ENCODE peak calls at places on chromosomes 2 and 18, in four cellular contexts. One of them, this sample, is unnamed.

GRCh38 chr2:46257476-46257875 is 39.7 kb upstream of the EPAS1 start:
- DNase-seq in HL-60: no peak
- DNase-seq in GM23338: no peak
- DNase-seq in transverse colon: no peak
- DNase-seq in this sample: no peak

GRCh38 chr18:77081387-77081773 is 51.2 kb downstream of the MBP start:
- DNase-seq in HL-60: peak
- DNase-seq in GM23338: no peak
- DNase-seq in transverse colon: no peak
- DNase-seq in this sample: no peak

GRCh38 chr2:1223791-1224190 is 189.5 kb upstream of the TPO start:
- DNase-seq in HL-60: no peak
- DNase-seq in GM23338: no peak
- DNase-seq in transverse colon: no peak
- DNase-seq in this sample: no peak

GRCh38 chr2:203808041-203808750 is 59.4 kb upstream of the CTLA4 start:
- DNase-seq in HL-60: no peak
- DNase-seq in GM23338: peak
- DNase-seq in transverse colon: no peak
- DNase-seq in this sample: no peak

GRCh38 chr2:150620860-150621259 is 133.4 kb upstream of the RND3 start:
- DNase-seq in HL-60: no peak
- DNase-seq in GM23338: no peak
- DNase-seq in transverse colon: no peak
- DNase-seq in this sample: no peak

GRCh38 chr2:100242891-100243670 is 79.2 kb downstream of the LONRF2 start:
- DNase-seq in HL-60: peak
- DNase-seq in GM23338: peak
- DNase-seq in transverse colon: peak
- DNase-seq in this sample: peak

GRCh38 chr2:46914578-46915230 is 902 bp downstream of the MCFD2 start:
- DNase-seq in HL-60: no peak
- DNase-seq in GM23338: no peak
- DNase-seq in transverse colon: no peak
- DNase-seq in this sample: no peak

GRCh38 chr2:30456106-30456505 is 9.1 kb downstream of the LCLAT1 start:
- DNase-seq in HL-60: no peak
- DNase-seq in GM23338: peak
- DNase-seq in transverse colon: no peak
- DNase-seq in this sample: no peak

GRCh38 chr18:11733031-11733430 is 44.0 kb downstream of the GNAL start:
- DNase-seq in HL-60: peak
- DNase-seq in GM23338: peak
- DNase-seq in transverse colon: peak
- DNase-seq in this sample: peak

DNA sequence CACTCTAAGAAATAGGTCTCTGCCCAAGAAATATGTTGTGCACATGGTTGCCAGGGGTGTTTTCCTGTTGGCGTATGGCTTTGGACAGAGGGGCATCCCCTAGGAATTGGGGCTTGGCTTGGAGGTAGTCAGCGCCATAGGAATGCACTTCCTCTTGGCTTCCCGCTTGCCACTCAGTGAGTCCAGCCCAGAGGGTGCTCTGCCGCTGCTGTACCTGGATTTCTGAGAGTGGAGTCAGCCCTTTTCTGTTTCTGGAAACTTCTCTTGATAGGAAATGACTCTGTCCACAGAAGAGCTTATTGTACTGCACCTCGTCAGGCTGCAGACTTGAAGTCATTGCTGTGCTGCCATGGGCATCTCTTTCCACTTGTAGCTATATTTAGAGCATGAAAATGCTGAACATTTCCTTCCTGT is 116.7 kb upstream of the MGAT5 start:
- DNase-seq in HL-60: peak
- DNase-seq in GM23338: no peak
- DNase-seq in transverse colon: no peak
- DNase-seq in this sample: no peak
- TF ChIP-seq POLR2AphosphoS5 in HL-60: no peak
- TF ChIP-seq POLR2AphosphoS5 in GM23338: no peak
- TF ChIP-seq POLR2AphosphoS5 in transverse colon: peak
- TF ChIP-seq POLR2AphosphoS5 in this sample: no peak

DNA sequence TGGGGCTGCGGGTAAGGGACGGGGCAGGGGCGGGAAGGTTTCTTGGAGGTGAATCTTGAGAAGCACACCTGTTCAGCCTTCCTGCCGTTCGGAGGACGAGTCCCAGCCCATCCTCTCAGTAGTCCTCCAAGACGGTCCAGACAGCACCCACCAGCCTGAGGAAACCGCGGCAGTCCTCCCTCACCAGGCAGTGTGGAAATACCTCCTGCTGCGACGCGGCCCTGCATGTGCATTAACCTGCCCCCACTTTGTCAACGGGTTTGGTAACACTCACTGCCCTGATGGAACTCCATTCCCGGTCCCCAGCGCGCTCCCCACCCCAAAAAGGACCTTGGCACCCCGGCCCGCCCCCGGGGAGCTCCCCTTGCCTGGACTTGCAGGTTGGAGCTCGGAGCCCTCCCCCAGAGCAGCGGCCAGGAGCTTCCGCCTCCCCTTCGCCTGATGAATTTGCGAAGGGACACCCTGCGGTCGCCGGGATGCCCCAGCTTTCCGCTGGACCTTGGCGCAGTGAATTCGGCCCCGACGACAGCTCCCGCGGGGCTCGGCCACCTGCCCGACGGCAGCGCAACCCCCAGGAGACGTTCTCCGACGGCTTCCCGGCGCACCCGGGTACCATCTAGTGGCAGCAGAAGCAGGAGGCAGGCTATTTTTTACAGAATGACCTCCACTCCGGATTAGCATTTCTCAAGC is 31.5 kb downstream of the ACVR1C start:
- DNase-seq in HL-60: peak
- DNase-seq in GM23338: peak
- DNase-seq in transverse colon: no peak
- DNase-seq in this sample: peak
- H3K4me3 ChIP-seq in HL-60: no peak
- H3K4me3 ChIP-seq in GM23338: peak
- H3K4me3 ChIP-seq in transverse colon: no peak
- H3K4me3 ChIP-seq in this sample: no peak

GRCh38 chr2:200349868-200350267 is 43.4 kb downstream of the SPATS2L start:
- DNase-seq in HL-60: no peak
- DNase-seq in GM23338: no peak
- DNase-seq in transverse colon: no peak
- DNase-seq in this sample: no peak

GRCh38 chr2:200351815-200352214 is 45.3 kb downstream of the SPATS2L start:
- DNase-seq in HL-60: no peak
- DNase-seq in GM23338: no peak
- DNase-seq in transverse colon: no peak
- DNase-seq in this sample: no peak

GRCh38 chr2:200347301-200347700 is 40.8 kb downstream of the SPATS2L start:
- DNase-seq in HL-60: no peak
- DNase-seq in GM23338: no peak
- DNase-seq in transverse colon: no peak
- DNase-seq in this sample: no peak

GRCh38 chr2:200350796-200351195 is 44.3 kb downstream of the SPATS2L start:
- DNase-seq in HL-60: no peak
- DNase-seq in GM23338: no peak
- DNase-seq in transverse colon: no peak
- DNase-seq in this sample: no peak

DNA sequence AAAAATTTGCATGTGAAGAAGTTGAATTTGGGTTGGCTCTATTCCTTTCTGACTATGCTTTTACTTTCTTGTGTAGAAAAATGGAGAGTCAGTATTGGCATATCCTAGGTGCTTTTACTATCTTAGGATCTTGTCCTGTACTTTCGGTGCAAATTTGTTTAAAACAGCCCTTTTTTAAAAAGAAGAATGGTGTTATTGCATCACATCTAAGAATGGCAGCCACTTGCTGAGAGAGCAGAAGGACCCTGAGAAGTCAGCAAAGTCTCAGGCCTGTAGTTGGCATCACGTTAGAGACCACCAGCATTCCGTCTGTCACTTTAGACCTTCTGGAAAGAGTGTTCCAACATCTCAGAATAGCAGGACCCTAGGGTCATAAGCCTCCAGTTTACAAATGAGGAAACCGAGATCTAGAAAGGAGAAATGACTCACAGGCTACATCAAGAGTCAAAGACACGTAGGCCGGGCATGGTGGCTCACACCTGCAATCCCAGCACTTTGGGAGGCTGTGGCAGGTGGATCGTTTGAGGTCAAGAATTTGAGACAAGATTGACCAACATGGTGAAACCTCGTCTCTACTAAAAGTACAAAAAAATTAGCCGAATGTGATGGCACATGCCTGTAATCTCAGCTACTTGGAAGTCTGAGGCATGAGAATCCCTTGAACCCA is 42.5 kb downstream of the SPATS2L start:
- DNase-seq in HL-60: no peak
- DNase-seq in GM23338: no peak
- DNase-seq in transverse colon: no peak
- DNase-seq in this sample: no peak
- H3K27ac ChIP-seq in HL-60: no peak
- H3K27ac ChIP-seq in GM23338: peak
- H3K27ac ChIP-seq in transverse colon: no peak
- H3K27ac ChIP-seq in this sample: no peak

DNA sequence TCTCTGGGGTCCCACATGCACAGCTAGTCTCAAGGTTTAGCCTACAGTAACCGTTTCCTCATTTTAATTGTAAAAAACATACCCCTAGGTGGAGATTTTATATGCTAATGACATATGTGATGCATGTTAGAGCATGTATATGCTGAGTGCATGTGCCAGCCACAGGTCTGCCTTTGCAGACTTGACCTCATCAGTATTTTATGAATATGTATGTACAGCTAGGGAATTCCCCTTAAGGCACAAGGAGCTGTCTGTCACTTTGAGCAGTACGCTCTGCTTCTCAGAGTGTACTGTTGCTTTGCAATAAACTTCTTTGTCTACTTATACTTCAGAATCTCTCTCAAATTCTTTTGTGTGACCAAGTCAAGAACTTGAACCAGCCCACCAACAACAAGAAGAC is 131.2 kb upstream of the ERBB4 start:
- DNase-seq in HL-60: no peak
- DNase-seq in GM23338: no peak
- DNase-seq in transverse colon: no peak
- DNase-seq in this sample: no peak
- TF ChIP-seq POLR2AphosphoS5 in HL-60: no peak
- TF ChIP-seq POLR2AphosphoS5 in GM23338: no peak
- TF ChIP-seq POLR2AphosphoS5 in transverse colon: no peak
- TF ChIP-seq POLR2AphosphoS5 in this sample: no peak

GRCh38 chr2:157173740-157174184 is 83.7 kb upstream of the GALNT5 start:
- DNase-seq in HL-60: no peak
- DNase-seq in GM23338: no peak
- DNase-seq in transverse colon: no peak
- DNase-seq in this sample: no peak
- H3K4me3 ChIP-seq in HL-60: no peak
- H3K4me3 ChIP-seq in GM23338: no peak
- H3K4me3 ChIP-seq in transverse colon: no peak
- H3K4me3 ChIP-seq in this sample: no peak

DNA sequence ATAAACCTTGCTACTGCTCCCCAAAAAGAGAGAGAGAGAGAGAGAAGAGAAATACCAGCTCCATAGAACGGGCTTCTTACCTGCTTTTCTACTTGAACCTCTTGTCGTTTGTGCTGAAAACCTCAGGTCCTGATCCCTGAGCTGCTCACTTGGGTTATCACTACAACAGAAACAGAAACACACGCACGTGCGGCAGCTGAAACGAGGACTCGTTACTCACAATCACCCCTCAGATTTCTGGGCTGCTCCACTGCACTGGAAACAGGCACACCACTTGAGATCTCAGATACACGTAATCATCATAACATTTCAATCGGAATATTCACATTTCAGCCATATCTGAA is 48.2 kb upstream of the GPC1 start:
- DNase-seq in HL-60: no peak
- DNase-seq in GM23338: no peak
- DNase-seq in transverse colon: no peak
- DNase-seq in this sample: no peak
- H3K27ac ChIP-seq in HL-60: no peak
- H3K27ac ChIP-seq in GM23338: no peak
- H3K27ac ChIP-seq in transverse colon: no peak
- H3K27ac ChIP-seq in this sample: no peak

GRCh38 chr2:234364718-234365117 is 132.2 kb downstream of the ARL4C start:
- DNase-seq in HL-60: no peak
- DNase-seq in GM23338: no peak
- DNase-seq in transverse colon: no peak
- DNase-seq in this sample: no peak

GRCh38 chr2:234368861-234369261 is 128.0 kb downstream of the ARL4C start:
- DNase-seq in HL-60: no peak
- DNase-seq in GM23338: no peak
- DNase-seq in transverse colon: peak
- DNase-seq in this sample: peak

GRCh38 chr2:234363011-234363487 is 133.8 kb downstream of the ARL4C start:
- DNase-seq in HL-60: no peak
- DNase-seq in GM23338: peak
- DNase-seq in transverse colon: no peak
- DNase-seq in this sample: no peak

GRCh38 chr2:234363647-234364294 is 133.1 kb downstream of the ARL4C start:
- DNase-seq in HL-60: no peak
- DNase-seq in GM23338: no peak
- DNase-seq in transverse colon: no peak
- DNase-seq in this sample: no peak

DNA sequence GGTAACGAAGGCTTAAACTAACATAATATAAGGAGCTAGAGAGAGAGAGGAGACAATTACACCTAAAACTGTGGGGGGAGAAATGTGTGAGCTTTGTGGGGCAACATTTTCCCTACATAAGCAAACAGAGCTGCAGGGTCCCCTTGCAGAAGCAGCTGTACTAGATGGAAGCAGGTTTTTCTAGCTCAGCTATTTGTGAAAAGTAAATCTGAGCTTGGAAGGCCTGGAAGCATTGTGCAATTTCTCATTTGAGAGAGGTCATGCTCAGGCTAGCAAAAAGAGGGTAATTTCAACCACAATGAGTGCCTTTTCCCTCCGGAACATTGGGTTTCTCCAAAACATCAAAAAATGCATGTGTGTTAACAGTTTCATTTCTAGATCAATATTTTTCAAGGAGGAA is 130.0 kb downstream of the ARL4C start:
- DNase-seq in HL-60: no peak
- DNase-seq in GM23338: no peak
- DNase-seq in transverse colon: no peak
- DNase-seq in this sample: no peak
- TF ChIP-seq POLR2AphosphoS5 in HL-60: no peak
- TF ChIP-seq POLR2AphosphoS5 in GM23338: no peak
- TF ChIP-seq POLR2AphosphoS5 in transverse colon: no peak
- TF ChIP-seq POLR2AphosphoS5 in this sample: no peak

GRCh38 chr2:154963509-154963908 is 265.0 kb downstream of the KCNJ3 start:
- DNase-seq in HL-60: no peak
- DNase-seq in GM23338: no peak
- DNase-seq in transverse colon: no peak
- DNase-seq in this sample: no peak
- H3K4me3 ChIP-seq in HL-60: no peak
- H3K4me3 ChIP-seq in GM23338: no peak
- H3K4me3 ChIP-seq in transverse colon: no peak
- H3K4me3 ChIP-seq in this sample: no peak

This sample was measured in sigmoid colon.